ENCODE peak calls at places on chromosomes 3 and 15, in nine cellular contexts. One of them, this sample, is unnamed.

GRCh38 chr15:80991446-80991845 is 1.8 kb upstream of the MESD start:
- DNase-seq in left ventricle myocardium inferior: peak; percentile 58
- DNase-seq in HCT116: no peak
- DNase-seq in cardiac muscle cell: no peak
- DNase-seq in OCI-LY7: peak; percentile 71
- DNase-seq in colonic mucosa: peak; percentile 66
- DNase-seq in CD8-positive, alpha-beta T cell: no peak
- DNase-seq in brain microvascular endothelial cell: no peak
- DNase-seq in IMR-90: peak; percentile 73
- DNase-seq in this sample: no peak

GRCh38 chr15:57223345-57223744 is 153.0 kb upstream of the CGNL1 start:
- DNase-seq in left ventricle myocardium inferior: no peak
- DNase-seq in HCT116: no peak
- DNase-seq in cardiac muscle cell: no peak
- DNase-seq in OCI-LY7: no peak
- DNase-seq in colonic mucosa: no peak
- DNase-seq in CD8-positive, alpha-beta T cell: no peak
- DNase-seq in brain microvascular endothelial cell: no peak
- DNase-seq in IMR-90: no peak
- DNase-seq in this sample: no peak

GRCh38 chr3:41118461-41119385 is 80.6 kb upstream of the CTNNB1 start:
- DNase-seq in left ventricle myocardium inferior: no peak
- DNase-seq in HCT116: no peak
- DNase-seq in cardiac muscle cell: no peak
- DNase-seq in OCI-LY7: no peak
- DNase-seq in colonic mucosa: peak; percentile 72
- DNase-seq in CD8-positive, alpha-beta T cell: peak; percentile 50
- DNase-seq in brain microvascular endothelial cell: no peak
- DNase-seq in IMR-90: no peak
- DNase-seq in this sample: no peak

GRCh38 chr3:96449803-96450202 is 364.6 kb upstream of the EPHA6 start:
- DNase-seq in left ventricle myocardium inferior: no peak
- DNase-seq in HCT116: no peak
- DNase-seq in cardiac muscle cell: no peak
- DNase-seq in OCI-LY7: no peak
- DNase-seq in colonic mucosa: peak; percentile 32
- DNase-seq in CD8-positive, alpha-beta T cell: no peak
- DNase-seq in brain microvascular endothelial cell: no peak
- DNase-seq in IMR-90: no peak
- DNase-seq in this sample: no peak

GRCh38 chr3:100516843-100517242 is 24.4 kb downstream of the TMEM45A start:
- DNase-seq in left ventricle myocardium inferior: no peak
- DNase-seq in HCT116: no peak
- DNase-seq in cardiac muscle cell: no peak
- DNase-seq in OCI-LY7: no peak
- DNase-seq in colonic mucosa: no peak
- DNase-seq in CD8-positive, alpha-beta T cell: no peak
- DNase-seq in brain microvascular endothelial cell: no peak
- DNase-seq in IMR-90: peak; percentile 55
- DNase-seq in this sample: no peak

GRCh38 chr3:46314517-46314916 is 39.4 kb upstream of the CCR2 start:
- DNase-seq in left ventricle myocardium inferior: no peak
- DNase-seq in HCT116: no peak
- DNase-seq in cardiac muscle cell: no peak
- DNase-seq in OCI-LY7: no peak
- DNase-seq in colonic mucosa: no peak
- DNase-seq in CD8-positive, alpha-beta T cell: no peak
- DNase-seq in brain microvascular endothelial cell: no peak
- DNase-seq in IMR-90: no peak
- DNase-seq in this sample: no peak

GRCh38 chr15:70376031-70376928 is 278.6 kb upstream of the TLE3 start:
- DNase-seq in left ventricle myocardium inferior: no peak
- DNase-seq in HCT116: no peak
- DNase-seq in cardiac muscle cell: no peak
- DNase-seq in OCI-LY7: no peak
- DNase-seq in colonic mucosa: no peak
- DNase-seq in CD8-positive, alpha-beta T cell: no peak
- DNase-seq in brain microvascular endothelial cell: no peak
- DNase-seq in IMR-90: no peak
- DNase-seq in this sample: no peak

GRCh38 chr3:146071636-146072035 is 89.3 kb downstream of the PLOD2 start:
- DNase-seq in left ventricle myocardium inferior: no peak
- DNase-seq in HCT116: no peak
- DNase-seq in cardiac muscle cell: no peak
- DNase-seq in OCI-LY7: no peak
- DNase-seq in colonic mucosa: no peak
- DNase-seq in CD8-positive, alpha-beta T cell: no peak
- DNase-seq in brain microvascular endothelial cell: no peak
- DNase-seq in IMR-90: no peak
- DNase-seq in this sample: no peak

GRCh38 chr3:42667523-42668402 is 14.3 kb downstream of the ZBTB47 start:
- DNase-seq in left ventricle myocardium inferior: no peak
- DNase-seq in HCT116: no peak
- DNase-seq in cardiac muscle cell: no peak
- DNase-seq in OCI-LY7: no peak
- DNase-seq in colonic mucosa: no peak
- DNase-seq in CD8-positive, alpha-beta T cell: no peak
- DNase-seq in brain microvascular endothelial cell: no peak
- DNase-seq in IMR-90: no peak
- DNase-seq in this sample: no peak

GRCh38 chr3:17726313-17726712 is 16.1 kb downstream of the TBC1D5 start:
- DNase-seq in left ventricle myocardium inferior: no peak
- DNase-seq in HCT116: no peak
- DNase-seq in cardiac muscle cell: no peak
- DNase-seq in OCI-LY7: no peak
- DNase-seq in colonic mucosa: no peak
- DNase-seq in CD8-positive, alpha-beta T cell: no peak
- DNase-seq in brain microvascular endothelial cell: no peak
- DNase-seq in IMR-90: no peak
- DNase-seq in this sample: no peak

GRCh38 chr3:155701882-155702465 is 42.9 kb downstream of the PLCH1 start:
- DNase-seq in left ventricle myocardium inferior: no peak
- DNase-seq in HCT116: peak; percentile 31
- DNase-seq in cardiac muscle cell: peak; percentile 77
- DNase-seq in OCI-LY7: peak; percentile 76
- DNase-seq in colonic mucosa: no peak
- DNase-seq in CD8-positive, alpha-beta T cell: no peak
- DNase-seq in brain microvascular endothelial cell: peak; percentile 6
- DNase-seq in IMR-90: peak; percentile 58
- DNase-seq in this sample: peak; percentile 8

GRCh38 chr15:70101459-70102113 is 3.9 kb upstream of the TLE3 start:
- DNase-seq in left ventricle myocardium inferior: peak; percentile 31
- DNase-seq in HCT116: peak; percentile 82
- DNase-seq in cardiac muscle cell: peak; percentile 96
- DNase-seq in OCI-LY7: peak; percentile 65
- DNase-seq in colonic mucosa: peak; percentile 74
- DNase-seq in CD8-positive, alpha-beta T cell: no peak
- DNase-seq in brain microvascular endothelial cell: peak; percentile 88
- DNase-seq in IMR-90: peak; percentile 86
- DNase-seq in this sample: peak; percentile 89

GRCh38 chr3:40580494-40581091 is 55.8 kb downstream of the ZNF621 start:
- DNase-seq in left ventricle myocardium inferior: peak; percentile 42
- DNase-seq in HCT116: peak; percentile 38
- DNase-seq in cardiac muscle cell: peak; percentile 82
- DNase-seq in OCI-LY7: peak; percentile 76
- DNase-seq in colonic mucosa: peak; percentile 64
- DNase-seq in CD8-positive, alpha-beta T cell: peak; percentile 60
- DNase-seq in brain microvascular endothelial cell: peak; percentile 64
- DNase-seq in IMR-90: peak; percentile 60
- DNase-seq in this sample: peak; percentile 32

GRCh38 chr3:54126551-54126950 is 4.2 kb downstream of the CACNA2D3 start:
- DNase-seq in left ventricle myocardium inferior: no peak
- DNase-seq in HCT116: no peak
- DNase-seq in cardiac muscle cell: no peak
- DNase-seq in OCI-LY7: no peak
- DNase-seq in colonic mucosa: no peak
- DNase-seq in CD8-positive, alpha-beta T cell: no peak
- DNase-seq in brain microvascular endothelial cell: no peak
- DNase-seq in IMR-90: no peak
- DNase-seq in this sample: no peak

GRCh38 chr3:8663177-8664061 is 18.8 kb upstream of the SSUH2 start:
- DNase-seq in left ventricle myocardium inferior: peak; percentile 29
- DNase-seq in HCT116: peak; percentile 71
- DNase-seq in cardiac muscle cell: peak; percentile 85
- DNase-seq in OCI-LY7: peak; percentile 62
- DNase-seq in colonic mucosa: peak; percentile 65
- DNase-seq in CD8-positive, alpha-beta T cell: no peak
- DNase-seq in brain microvascular endothelial cell: peak; percentile 73
- DNase-seq in IMR-90: peak; percentile 61
- DNase-seq in this sample: peak; percentile 23

GRCh38 chr3:186461141-186461540 is 83.0 kb downstream of the CRYGS start:
- DNase-seq in left ventricle myocardium inferior: no peak
- DNase-seq in HCT116: no peak
- DNase-seq in cardiac muscle cell: no peak
- DNase-seq in OCI-LY7: no peak
- DNase-seq in colonic mucosa: no peak
- DNase-seq in CD8-positive, alpha-beta T cell: no peak
- DNase-seq in brain microvascular endothelial cell: peak; percentile 62
- DNase-seq in IMR-90: peak; percentile 82
- DNase-seq in this sample: peak; percentile 6

GRCh38 chr3:123648696-123649405 is 64.0 kb upstream of the HACD2 start:
- DNase-seq in left ventricle myocardium inferior: no peak
- DNase-seq in HCT116: no peak
- DNase-seq in cardiac muscle cell: no peak
- DNase-seq in OCI-LY7: no peak
- DNase-seq in colonic mucosa: no peak
- DNase-seq in CD8-positive, alpha-beta T cell: no peak
- DNase-seq in brain microvascular endothelial cell: no peak
- DNase-seq in IMR-90: no peak
- DNase-seq in this sample: no peak
- H3K27ac ChIP-seq in left ventricle myocardium inferior: no peak overlapping the region
- H3K27ac ChIP-seq in HCT116: no peak overlapping the region
- H3K27ac ChIP-seq in cardiac muscle cell: no peak overlapping the region
- H3K27ac ChIP-seq in OCI-LY7: no peak overlapping the region
- H3K27ac ChIP-seq in colonic mucosa: no peak overlapping the region
- H3K27ac ChIP-seq in CD8-positive, alpha-beta T cell: no peak overlapping the region
- H3K27ac ChIP-seq in brain microvascular endothelial cell: no peak overlapping the region
- H3K27ac ChIP-seq in IMR-90: no peak overlapping the region
- H3K27ac ChIP-seq in this sample: no peak overlapping the region

DNA sequence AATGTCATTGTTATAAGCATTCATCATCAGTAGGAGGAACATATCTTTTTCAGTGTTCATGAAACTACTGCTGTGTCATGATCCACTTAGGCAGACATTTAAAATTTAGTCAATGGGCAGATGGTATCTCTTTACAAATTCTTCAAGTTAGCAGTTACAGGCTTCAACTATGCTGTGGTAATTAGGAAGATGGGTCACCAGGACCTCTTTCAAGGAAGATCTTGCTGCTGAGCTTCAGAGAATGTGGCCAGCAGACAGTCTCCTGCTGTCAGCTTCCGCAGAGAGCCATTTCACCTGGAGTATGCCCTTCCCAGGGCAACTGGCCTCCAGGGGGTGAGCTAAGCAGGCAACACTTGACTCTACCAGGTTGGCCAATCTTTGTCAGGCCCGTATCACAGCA is 19.4 kb downstream of the IFT57 start:
- DNase-seq in left ventricle myocardium inferior: no peak
- DNase-seq in HCT116: no peak
- DNase-seq in cardiac muscle cell: no peak
- DNase-seq in OCI-LY7: no peak
- DNase-seq in colonic mucosa: no peak
- DNase-seq in CD8-positive, alpha-beta T cell: no peak
- DNase-seq in brain microvascular endothelial cell: no peak
- DNase-seq in IMR-90: peak; percentile 18
- DNase-seq in this sample: no peak
- H3K27ac ChIP-seq in left ventricle myocardium inferior: no peak overlapping the region
- H3K27ac ChIP-seq in HCT116: no peak overlapping the region
- H3K27ac ChIP-seq in cardiac muscle cell: no peak overlapping the region
- H3K27ac ChIP-seq in OCI-LY7: no peak overlapping the region
- H3K27ac ChIP-seq in colonic mucosa: no peak overlapping the region
- H3K27ac ChIP-seq in CD8-positive, alpha-beta T cell: no peak overlapping the region
- H3K27ac ChIP-seq in brain microvascular endothelial cell: no peak overlapping the region
- H3K27ac ChIP-seq in IMR-90: no peak overlapping the region
- H3K27ac ChIP-seq in this sample: no peak overlapping the region

GRCh38 chr3:64441861-64442260 is 216.6 kb upstream of the PRICKLE2 start:
- DNase-seq in left ventricle myocardium inferior: no peak
- DNase-seq in HCT116: no peak
- DNase-seq in cardiac muscle cell: no peak
- DNase-seq in OCI-LY7: no peak
- DNase-seq in colonic mucosa: no peak
- DNase-seq in CD8-positive, alpha-beta T cell: no peak
- DNase-seq in brain microvascular endothelial cell: no peak
- DNase-seq in IMR-90: peak; percentile 72
- DNase-seq in this sample: no peak
- H3K27ac ChIP-seq in left ventricle myocardium inferior: no peak overlapping the region
- H3K27ac ChIP-seq in HCT116: no peak overlapping the region
- H3K27ac ChIP-seq in cardiac muscle cell: no peak overlapping the region
- H3K27ac ChIP-seq in OCI-LY7: no peak overlapping the region
- H3K27ac ChIP-seq in colonic mucosa: no peak overlapping the region
- H3K27ac ChIP-seq in CD8-positive, alpha-beta T cell: no peak overlapping the region
- H3K27ac ChIP-seq in brain microvascular endothelial cell: no peak overlapping the region
- H3K27ac ChIP-seq in IMR-90: peak overlapping the region; percentile 16
- H3K27ac ChIP-seq in this sample: no peak overlapping the region

GRCh38 chr3:195907730-195908438 is 467 bp downstream of the TNK2 start:
- DNase-seq in left ventricle myocardium inferior: no peak
- DNase-seq in HCT116: no peak
- DNase-seq in cardiac muscle cell: peak; percentile 63
- DNase-seq in OCI-LY7: peak; percentile 69
- DNase-seq in colonic mucosa: peak; percentile 67
- DNase-seq in CD8-positive, alpha-beta T cell: peak; percentile 61
- DNase-seq in brain microvascular endothelial cell: no peak
- DNase-seq in IMR-90: no peak
- DNase-seq in this sample: no peak

GRCh38 chr3:195908439-195909293 is at the start of gene TNK2:
- DNase-seq in left ventricle myocardium inferior: no peak
- DNase-seq in HCT116: no peak
- DNase-seq in cardiac muscle cell: peak; percentile 59
- DNase-seq in OCI-LY7: peak; percentile 60
- DNase-seq in colonic mucosa: peak; percentile 36
- DNase-seq in CD8-positive, alpha-beta T cell: peak; percentile 56
- DNase-seq in brain microvascular endothelial cell: no peak
- DNase-seq in IMR-90: no peak
- DNase-seq in this sample: no peak

GRCh38 chr3:195910499-195910845 is 2.1 kb upstream of the TNK2 start:
- DNase-seq in left ventricle myocardium inferior: no peak
- DNase-seq in HCT116: no peak
- DNase-seq in cardiac muscle cell: no peak
- DNase-seq in OCI-LY7: no peak
- DNase-seq in colonic mucosa: no peak
- DNase-seq in CD8-positive, alpha-beta T cell: no peak
- DNase-seq in brain microvascular endothelial cell: no peak
- DNase-seq in IMR-90: no peak
- DNase-seq in this sample: no peak

GRCh38 chr3:195909645-195910498 is 1.5 kb upstream of the TNK2 start:
- DNase-seq in left ventricle myocardium inferior: peak; percentile 87
- DNase-seq in HCT116: peak; percentile 23
- DNase-seq in cardiac muscle cell: peak; percentile 92
- DNase-seq in OCI-LY7: peak; percentile 88
- DNase-seq in colonic mucosa: peak; percentile 90
- DNase-seq in CD8-positive, alpha-beta T cell: peak; percentile 85
- DNase-seq in brain microvascular endothelial cell: no peak
- DNase-seq in IMR-90: peak; percentile 61
- DNase-seq in this sample: no peak

DNA sequence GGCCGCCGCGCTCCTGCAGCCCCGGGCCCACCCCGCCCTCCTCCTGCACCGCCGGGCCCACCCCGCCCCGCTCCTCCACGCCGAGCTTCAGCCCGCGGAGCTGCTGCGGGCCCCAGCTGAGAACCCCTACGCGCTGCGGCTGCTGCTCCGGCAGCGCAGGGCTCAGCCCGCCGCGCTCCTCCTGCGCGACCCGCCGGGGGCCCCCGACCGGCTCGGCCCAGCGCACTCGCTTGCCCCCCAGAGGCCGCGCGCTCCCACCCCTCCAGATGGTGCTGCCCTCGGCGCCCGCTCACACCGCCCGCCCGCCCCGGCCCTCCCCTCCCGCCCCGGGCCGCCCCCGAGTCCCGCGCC is 918 bp upstream of the TNK2 start:
- DNase-seq in left ventricle myocardium inferior: no peak
- DNase-seq in HCT116: no peak
- DNase-seq in cardiac muscle cell: peak; percentile 75
- DNase-seq in OCI-LY7: no peak
- DNase-seq in colonic mucosa: no peak
- DNase-seq in CD8-positive, alpha-beta T cell: no peak
- DNase-seq in brain microvascular endothelial cell: no peak
- DNase-seq in IMR-90: peak; percentile 27
- DNase-seq in this sample: no peak
- H3K27ac ChIP-seq in left ventricle myocardium inferior: peak overlapping the region; percentile 64
- H3K27ac ChIP-seq in HCT116: peak overlapping the region; percentile 63
- H3K27ac ChIP-seq in cardiac muscle cell: peak overlapping the region; percentile 64
- H3K27ac ChIP-seq in OCI-LY7: peak overlapping the region; percentile 87
- H3K27ac ChIP-seq in colonic mucosa: no peak overlapping the region
- H3K27ac ChIP-seq in CD8-positive, alpha-beta T cell: no peak overlapping the region
- H3K27ac ChIP-seq in brain microvascular endothelial cell: no peak overlapping the region
- H3K27ac ChIP-seq in IMR-90: no peak overlapping the region
- H3K27ac ChIP-seq in this sample: no peak overlapping the region